ENCODE peak calls at places on chromosomes 11 and 22, in six cellular contexts. One of them, this sample, is unnamed.

GRCh38 chr11:72235351-72236057 is 8.5 kb downstream of the PHOX2A start:
- DNase-seq in sigmoid colon: peak; percentile 53
- DNase-seq in Right ventricle myocardium superior: no peak
- DNase-seq in AG09319: no peak
- DNase-seq in heart right ventricle: no peak
- DNase-seq in fibroblast of the aortic adventitia: no peak
- DNase-seq in this sample: no peak

GRCh38 chr11:83448686-83449085 is 162.5 kb upstream of the CCDC90B start:
- DNase-seq in AG09319: no peak
- DNase-seq in sigmoid colon: no peak
- DNase-seq in heart right ventricle: no peak
- DNase-seq in Right ventricle myocardium superior: no peak
- DNase-seq in fibroblast of the aortic adventitia: no peak
- DNase-seq in this sample: no peak

GRCh38 chr11:64058494-64058893 is 22.8 kb downstream of the FLRT1 start:
- DNase-seq in fibroblast of the aortic adventitia: no peak
- DNase-seq in AG09319: no peak
- DNase-seq in heart right ventricle: peak; percentile 81
- DNase-seq in sigmoid colon: peak; percentile 89
- DNase-seq in Right ventricle myocardium superior: peak; percentile 79
- DNase-seq in this sample: no peak

GRCh38 chr11:3796796-3797328 is 492 bp downstream of the NUP98 start:
- DNase-seq in fibroblast of the aortic adventitia: no peak
- DNase-seq in AG09319: no peak
- DNase-seq in heart right ventricle: no peak
- DNase-seq in sigmoid colon: no peak
- DNase-seq in Right ventricle myocardium superior: no peak
- DNase-seq in this sample: peak; percentile 84

GRCh38 chr11:68311155-68312116 is 955 bp upstream of the LRP5 start:
- DNase-seq in heart right ventricle: no peak
- DNase-seq in sigmoid colon: no peak
- DNase-seq in AG09319: no peak
- DNase-seq in fibroblast of the aortic adventitia: no peak
- DNase-seq in Right ventricle myocardium superior: no peak
- DNase-seq in this sample: peak; percentile 63

GRCh38 chr11:63896071-63896470 is 20.9 kb downstream of the RCOR2 start:
- DNase-seq in sigmoid colon: no peak
- DNase-seq in heart right ventricle: no peak
- DNase-seq in Right ventricle myocardium superior: no peak
- DNase-seq in fibroblast of the aortic adventitia: no peak
- DNase-seq in AG09319: no peak
- DNase-seq in this sample: no peak

GRCh38 chr11:87589082-87589481 is 551.3 kb downstream of the TMEM135 start:
- DNase-seq in Right ventricle myocardium superior: no peak
- DNase-seq in sigmoid colon: no peak
- DNase-seq in heart right ventricle: no peak
- DNase-seq in fibroblast of the aortic adventitia: no peak
- DNase-seq in AG09319: no peak
- DNase-seq in this sample: no peak

GRCh38 chr11:61004037-61004641 is 32.7 kb downstream of the CD6 start:
- DNase-seq in Right ventricle myocardium superior: peak; percentile 64
- DNase-seq in heart right ventricle: no peak
- DNase-seq in sigmoid colon: no peak
- DNase-seq in AG09319: no peak
- DNase-seq in fibroblast of the aortic adventitia: peak; percentile 10
- DNase-seq in this sample: no peak

GRCh38 chr11:27701262-27702105 is 1.2 kb upstream of the BDNF start:
- DNase-seq in heart right ventricle: peak; percentile 29
- DNase-seq in AG09319: peak; percentile 63
- DNase-seq in fibroblast of the aortic adventitia: peak; percentile 76
- DNase-seq in Right ventricle myocardium superior: peak; percentile 57
- DNase-seq in sigmoid colon: no peak
- DNase-seq in this sample: peak; percentile 24

GRCh38 chr22:31870890-31871289 is 73.4 kb upstream of the YWHAH start:
- DNase-seq in Right ventricle myocardium superior: no peak
- DNase-seq in heart right ventricle: no peak
- DNase-seq in sigmoid colon: no peak
- DNase-seq in fibroblast of the aortic adventitia: no peak
- DNase-seq in AG09319: peak; percentile 27
- DNase-seq in this sample: no peak

GRCh38 chr11:84720706-84721402 is 906.3 kb downstream of the DLG2 start:
- DNase-seq in AG09319: no peak
- DNase-seq in fibroblast of the aortic adventitia: no peak
- DNase-seq in heart right ventricle: peak; percentile 12
- DNase-seq in sigmoid colon: peak; percentile 64
- DNase-seq in Right ventricle myocardium superior: peak; percentile 58
- DNase-seq in this sample: peak; percentile 57

GRCh38 chr11:437228-437870 is 4.5 kb downstream of the ANO9 start:
- DNase-seq in AG09319: no peak
- DNase-seq in Right ventricle myocardium superior: no peak
- DNase-seq in fibroblast of the aortic adventitia: no peak
- DNase-seq in sigmoid colon: no peak
- DNase-seq in heart right ventricle: no peak
- DNase-seq in this sample: no peak